ENCODE peak calls at places on chromosomes 7 and 10, in eight cellular contexts. One of them, this sample, is unnamed.

GRCh38 chr7:92489634-92490033 is 11.9 kb upstream of the ERVW-1 start:
- DNase-seq in putamen: no peak
- DNase-seq in germinal center: no peak
- DNase-seq in CD4-positive, alpha-beta T cell: no peak
- DNase-seq in ELR: no peak
- DNase-seq in SHP77 treated with DMSO at 0.1 percent for 48 hours: no peak
- DNase-seq in HTR-8/SVneo: no peak
- DNase-seq in stimulated activated naive B cell treated with anti-CD40 and anti-IgM and Interleukin-4, amounts not matched to agents 10 μg/mL and 1 μg/mL and 100 μg/mL, for 72 hours: no peak
- DNase-seq in this sample: no peak

GRCh38 chr7:147170341-147171012 is 1053.9 kb downstream of the CNTNAP2 start:
- DNase-seq in stimulated activated naive B cell treated with anti-CD40 and anti-IgM and Interleukin-4, amounts not matched to agents 10 μg/mL and 1 μg/mL and 100 μg/mL, for 72 hours: no peak
- DNase-seq in germinal center: no peak
- DNase-seq in HTR-8/SVneo: no peak
- DNase-seq in SHP77 treated with DMSO at 0.1 percent for 48 hours: no peak
- DNase-seq in putamen: no peak
- DNase-seq in CD4-positive, alpha-beta T cell: no peak
- DNase-seq in ELR: no peak
- DNase-seq in this sample: no peak

GRCh38 chr10:3548096-3548495 is 236.9 kb downstream of the KLF6 start:
- DNase-seq in germinal center: no peak
- DNase-seq in HTR-8/SVneo: no peak
- DNase-seq in stimulated activated naive B cell treated with anti-CD40 and anti-IgM and Interleukin-4, amounts not matched to agents 10 μg/mL and 1 μg/mL and 100 μg/mL, for 72 hours: no peak
- DNase-seq in putamen: no peak
- DNase-seq in ELR: no peak
- DNase-seq in SHP77 treated with DMSO at 0.1 percent for 48 hours: no peak
- DNase-seq in CD4-positive, alpha-beta T cell: no peak
- DNase-seq in this sample: no peak

GRCh38 chr10:127411062-127411461 is 138.0 kb upstream of the NPS start:
- DNase-seq in ELR: no peak
- DNase-seq in HTR-8/SVneo: no peak
- DNase-seq in putamen: no peak
- DNase-seq in stimulated activated naive B cell treated with anti-CD40 and anti-IgM and Interleukin-4, amounts not matched to agents 10 μg/mL and 1 μg/mL and 100 μg/mL, for 72 hours: no peak
- DNase-seq in SHP77 treated with DMSO at 0.1 percent for 48 hours: no peak
- DNase-seq in CD4-positive, alpha-beta T cell: no peak
- DNase-seq in germinal center: no peak
- DNase-seq in this sample: no peak

GRCh38 chr10:8043569-8044306 is 10.8 kb upstream of the GATA3 start:
- DNase-seq in ELR: no peak
- DNase-seq in putamen: no peak
- DNase-seq in CD4-positive, alpha-beta T cell: no peak
- DNase-seq in HTR-8/SVneo: no peak
- DNase-seq in stimulated activated naive B cell treated with anti-CD40 and anti-IgM and Interleukin-4, amounts not matched to agents 10 μg/mL and 1 μg/mL and 100 μg/mL, for 72 hours: no peak
- DNase-seq in SHP77 treated with DMSO at 0.1 percent for 48 hours: no peak
- DNase-seq in germinal center: no peak
- DNase-seq in this sample: no peak

GRCh38 chr10:103506061-103506460 is 12.6 kb downstream of the NEURL1 start:
- DNase-seq in ELR: no peak
- DNase-seq in HTR-8/SVneo: no peak
- DNase-seq in germinal center: no peak
- DNase-seq in CD4-positive, alpha-beta T cell: no peak
- DNase-seq in SHP77 treated with DMSO at 0.1 percent for 48 hours: no peak
- DNase-seq in putamen: no peak
- DNase-seq in stimulated activated naive B cell treated with anti-CD40 and anti-IgM and Interleukin-4, amounts not matched to agents 10 μg/mL and 1 μg/mL and 100 μg/mL, for 72 hours: no peak
- DNase-seq in this sample: no peak

GRCh38 chr10:88810196-88810961 is 7.8 kb downstream of the LIPM start:
- DNase-seq in ELR: peak
- DNase-seq in SHP77 treated with DMSO at 0.1 percent for 48 hours: no peak
- DNase-seq in HTR-8/SVneo: peak
- DNase-seq in germinal center: peak
- DNase-seq in putamen: peak
- DNase-seq in CD4-positive, alpha-beta T cell: peak
- DNase-seq in stimulated activated naive B cell treated with anti-CD40 and anti-IgM and Interleukin-4, amounts not matched to agents 10 μg/mL and 1 μg/mL and 100 μg/mL, for 72 hours: peak
- DNase-seq in this sample: peak

GRCh38 chr10:91251430-91252056 is 31.1 kb downstream of the PCGF5 start:
- DNase-seq in germinal center: peak
- DNase-seq in SHP77 treated with DMSO at 0.1 percent for 48 hours: no peak
- DNase-seq in ELR: peak
- DNase-seq in putamen: peak
- DNase-seq in stimulated activated naive B cell treated with anti-CD40 and anti-IgM and Interleukin-4, amounts not matched to agents 10 μg/mL and 1 μg/mL and 100 μg/mL, for 72 hours: peak
- DNase-seq in CD4-positive, alpha-beta T cell: peak
- DNase-seq in HTR-8/SVneo: peak
- DNase-seq in this sample: peak

GRCh38 chr10:132294561-132295320 is 13.0 kb downstream of the STK32C start:
- DNase-seq in germinal center: no peak
- DNase-seq in SHP77 treated with DMSO at 0.1 percent for 48 hours: peak
- DNase-seq in CD4-positive, alpha-beta T cell: no peak
- DNase-seq in stimulated activated naive B cell treated with anti-CD40 and anti-IgM and Interleukin-4, amounts not matched to agents 10 μg/mL and 1 μg/mL and 100 μg/mL, for 72 hours: no peak
- DNase-seq in ELR: no peak
- DNase-seq in HTR-8/SVneo: no peak
- DNase-seq in putamen: no peak
- DNase-seq in this sample: no peak